ENCODE peak calls at places on chromosome 7, in ten cellular contexts. H, A, U, O, J, E, Y, D, Z and B are unnamed samples.

GRCh38 chr7:96400518-96400917 is 78.6 kb upstream of the SLC25A13 start:
- DNase-seq in H (no peak), A (no peak), U (no peak), O (no peak), J (no peak), E (no peak), Y (peak; percentile 49), D (no peak), Z (no peak), B (no peak)

GRCh38 chr7:526474-527034 is 6.9 kb upstream of the PDGFA start:
- DNase-seq in H (no peak), A (no peak), U (no peak), O (no peak), J (no peak), E (no peak), Y (no peak), D (no peak), Z (no peak), B (no peak)

GRCh38 chr7:2633538-2634264 is 1.9 kb downstream of the TTYH3 start:
- DNase-seq in H (peak; percentile 89), A (peak; percentile 86), U (peak; percentile 94), O (no peak), J (peak; percentile 64), E (no peak), Y (peak; percentile 91), D (no peak), Z (peak; percentile 78), B (peak; percentile 74)

GRCh38 chr7:133082390-133082766 is 488 bp upstream of the CHCHD3 start:
- DNase-seq in H (no peak), A (no peak), U (no peak), O (no peak), J (peak; percentile 51), E (no peak), Y (no peak), D (no peak), Z (no peak), B (no peak)

GRCh38 chr7:53315986-53316385 is 280.6 kb downstream of the POM121L12 start:
- DNase-seq in H (peak; percentile 2), A (no peak), U (no peak), O (no peak), J (no peak), E (peak; percentile 12), Y (peak; percentile 7), D (no peak), Z (no peak), B (no peak)

GRCh38 chr7:132076301-132077049 is 499.8 kb downstream of the PLXNA4 start:
- DNase-seq in H (no peak), A (no peak), U (no peak), O (no peak), J (no peak), E (no peak), Y (no peak), D (no peak), Z (no peak), B (no peak)

GRCh38 chr7:19958309-19958896 is 185.0 kb upstream of the TMEM196 start:
- DNase-seq in H (peak; percentile 93), A (no peak), U (peak; percentile 83), O (no peak), J (no peak), E (no peak), Y (peak; percentile 100), D (no peak), Z (no peak), B (no peak)

GRCh38 chr7:73520673-73521635 is 1.1 kb downstream of the BAZ1B start:
- DNase-seq in H (peak; percentile 21), A (no peak), U (peak; percentile 34), O (peak; percentile 56), J (no peak), E (no peak), Y (no peak), D (peak; percentile 8), Z (no peak), B (no peak)

GRCh38 chr7:14321947-14322346 is 332.5 kb upstream of the ETV1 start:
- DNase-seq in H (no peak), A (no peak), U (no peak), O (no peak), J (no peak), E (no peak), Y (no peak), D (no peak), Z (no peak), B (no peak)

GRCh38 chr7:83614112-83614511 is 34.8 kb downstream of the SEMA3E start:
- DNase-seq in H (peak; percentile 18), A (no peak), U (no peak), O (no peak), J (no peak), E (no peak), Y (no peak), D (no peak), Z (no peak), B (no peak)

GRCh38 chr7:55975944-55976633 is 11.7 kb downstream of the NIPSNAP2 start:
- DNase-seq in H (no peak), A (no peak), U (no peak), O (no peak), J (no peak), E (no peak), Y (no peak), D (no peak), Z (no peak), B (no peak)

GRCh38 chr7:135744938-135745701 is 3.5 kb downstream of the FAM180A start:
- DNase-seq in H (peak; percentile 96), A (peak; percentile 82), U (peak; percentile 88), O (no peak), J (no peak), E (no peak), Y (peak; percentile 53), D (no peak), Z (no peak), B (no peak)

GRCh38 chr7:148914208-148914777 is 30.2 kb upstream of the EZH2 start:
- DNase-seq in H (peak; percentile 92), A (peak; percentile 19), U (peak; percentile 39), O (no peak), J (peak; percentile 79), E (no peak), Y (peak; percentile 77), D (no peak), Z (no peak), B (no peak)

GRCh38 chr7:7639847-7640220 is 718 bp upstream of the UMAD1 start:
- DNase-seq in H (peak; percentile 43), A (no peak), U (peak; percentile 32), O (no peak), J (no peak), E (no peak), Y (peak; percentile 42), D (no peak), Z (no peak), B (no peak)

GRCh38 chr7:665251-665650 is 61.2 kb upstream of the DNAAF5 start:
- DNase-seq in H (peak; percentile 65), A (no peak), U (peak; percentile 81), O (no peak), J (no peak), E (peak; percentile 60), Y (no peak), D (no peak), Z (no peak), B (peak; percentile 58)

GRCh38 chr7:125154930-125155329 is 225.3 kb upstream of the POT1 start:
- DNase-seq in H (no peak), A (no peak), U (no peak), O (no peak), J (no peak), E (no peak), Y (no peak), D (no peak), Z (no peak), B (no peak)

GRCh38 chr7:155489862-155490696 is 32.1 kb downstream of the EN2 start:
- DNase-seq in H (no peak), A (no peak), U (no peak), O (peak; percentile 56), J (no peak), E (no peak), Y (no peak), D (no peak), Z (no peak), B (peak; percentile 66)

GRCh38 chr7:90312745-90313144 is 8.4 kb downstream of the FAM237B start:
- DNase-seq in H (peak; percentile 3), A (no peak), U (peak; percentile 32), O (peak; percentile 20), J (no peak), E (no peak), Y (no peak), D (no peak), Z (no peak), B (no peak)

GRCh38 chr7:155762639-155763038 is 49.6 kb downstream of the SHH start:
- DNase-seq in H (no peak), A (no peak), U (no peak), O (no peak), J (no peak), E (no peak), Y (no peak), D (no peak), Z (no peak), B (no peak)

GRCh38 chr7:5375925-5376324 is 47.7 kb downstream of the TNRC18 start:
- DNase-seq in H (no peak), A (no peak), U (no peak), O (no peak), J (no peak), E (no peak), Y (no peak), D (no peak), Z (no peak), B (no peak)

GRCh38 chr7:157568785-157569584 is 232.2 kb downstream of the DNAJB6 start:
- DNase-seq in H (peak; percentile 59), A (no peak), U (peak; percentile 39), O (peak; percentile 56), J (peak; percentile 77), E (peak; percentile 44), Y (no peak), D (no peak), Z (peak; percentile 74), B (peak; percentile 81)

GRCh38 chr7:17546206-17546998 is 247.9 kb downstream of the AHR start:
- DNase-seq in H (peak; percentile 75), A (no peak), U (peak; percentile 91), O (no peak), J (no peak), E (no peak), Y (no peak), D (no peak), Z (no peak), B (no peak)

GRCh38 chr7:2478387-2478760 is 2.2 kb upstream of the GRIFIN start:
- DNase-seq in H (peak; percentile 59), A (no peak), U (peak; percentile 78), O (no peak), J (no peak), E (no peak), Y (peak; percentile 93), D (no peak), Z (peak; percentile 75), B (peak; percentile 50)